ENCODE peak calls at places on chromosomes 7 and 10, in nine cellular contexts. D is RWPE1, L is mesothelial cell of epicardium, H is kidney epithelial cell, R is mucosa of descending colon, C is sigmoid colon, F is mammary epithelial cell, O is breast epithelium, G is GM06990. I is an unnamed sample.

GRCh38 chr7:20359397-20359963 is 28.8 kb downstream of the ITGB8 start:
- DNase-seq in F (peak), R (no peak), H (no peak), O (no peak), L (no peak), C (no peak), G (no peak), D (no peak), I (no peak)

GRCh38 chr7:1940402-1940786 is 270.3 kb downstream of the ELFN1 start:
- DNase-seq in C (peak), D (no peak), F (no peak), H (peak), G (peak), R (peak), L (no peak), O (peak), I (peak)

GRCh38 chr7:25926439-25926838 is 225.6 kb upstream of the NFE2L3 start:
- DNase-seq in C (no peak), G (no peak), H (no peak), O (no peak), R (no peak), L (no peak), F (no peak), D (no peak), I (no peak)

GRCh38 chr7:47795631-47796030 is 152.6 kb downstream of the PKD1L1 start:
- DNase-seq in R (no peak), G (no peak), O (no peak), C (no peak), L (no peak), D (no peak), F (no peak), H (no peak), I (no peak)

GRCh38 chr10:132521466-132522102 is 16.0 kb upstream of the INPP5A start:
- DNase-seq in L (no peak), F (no peak), H (no peak), G (no peak), D (no peak), C (peak), R (peak), O (no peak), I (no peak)

GRCh38 chr10:18224626-18225445 is 84.6 kb downstream of the CACNB2 start:
- DNase-seq in O (no peak), D (no peak), H (no peak), G (no peak), F (no peak), C (peak), R (peak), L (no peak), I (no peak)

GRCh38 chr7:157310676-157311185 is 26.1 kb upstream of the DNAJB6 start:
- DNase-seq in L (no peak), C (no peak), G (no peak), D (no peak), H (no peak), R (no peak), O (peak), F (peak), I (no peak)

GRCh38 chr7:7992502-7992901 is 23.9 kb downstream of the GLCCI1 start:
- DNase-seq in H (no peak), F (peak), R (no peak), G (no peak), D (no peak), L (no peak), O (no peak), C (no peak), I (no peak)

GRCh38 chr7:100430450-100431285 is 1.0 kb downstream of the MEPCE start:
- DNase-seq in L (no peak), R (peak), G (peak), D (peak), F (no peak), C (peak), O (no peak), H (no peak), I (peak)

GRCh38 chr7:1897076-1897860 is 227.2 kb downstream of the ELFN1 start:
- DNase-seq in C (no peak), R (peak), F (no peak), G (no peak), L (no peak), D (no peak), O (no peak), H (no peak), I (no peak)

GRCh38 chr10:129946868-129947267 is 17.2 kb downstream of the EBF3 start:
- DNase-seq in C (peak), D (no peak), L (no peak), O (no peak), F (no peak), R (peak), H (no peak), G (no peak), I (no peak)

GRCh38 chr10:122664501-122664900 is 35.1 kb downstream of the C10orf120 start:
- DNase-seq in C (no peak), R (no peak), O (no peak), F (no peak), D (no peak), H (no peak), G (no peak), L (no peak), I (no peak)

GRCh38 chr7:44574286-44574872 is 671 bp upstream of the DDX56 start:
- DNase-seq in C (no peak), L (no peak), H (no peak), G (no peak), F (no peak), D (no peak), O (no peak), R (no peak), I (no peak)

GRCh38 chr10:5645375-5645774 is 21.0 kb downstream of the ASB13 start:
- DNase-seq in O (peak), F (no peak), H (no peak), L (no peak), D (no peak), R (peak), G (no peak), C (peak), I (no peak)

GRCh38 chr7:129713544-129713943 is 102.0 kb downstream of the NRF1 start:
- DNase-seq in F (no peak), R (no peak), H (no peak), C (no peak), O (no peak), L (no peak), D (no peak), G (no peak), I (no peak)

GRCh38 chr7:151631149-151631967 is 111.7 kb upstream of the RHEB start:
- DNase-seq in F (peak), R (no peak), H (no peak), G (no peak), L (peak), D (peak), C (peak), O (peak), I (no peak)

GRCh38 chr7:134174797-134175261 is 47.7 kb downstream of the LRGUK start:
- DNase-seq in C (no peak), L (no peak), O (no peak), G (peak), F (peak), R (no peak), H (peak), D (peak), I (no peak)

GRCh38 chr7:122885583-122886356 is 490 bp downstream of the CADPS2 start:
- DNase-seq in D (peak), O (no peak), F (peak), R (peak), L (peak), C (peak), G (peak), H (no peak), I (no peak)

GRCh38 chr7:134818568-134819345 is 39.3 kb downstream of the CALD1 start:
- DNase-seq in C (no peak), L (no peak), R (no peak), H (no peak), G (no peak), O (no peak), F (no peak), D (no peak), I (no peak)

GRCh38 chr10:32054087-32054486 is 2.1 kb downstream of the KIF5B start:
- DNase-seq in R (no peak), H (no peak), L (no peak), O (peak), D (no peak), G (no peak), C (peak), F (peak), I (no peak)

DNA sequence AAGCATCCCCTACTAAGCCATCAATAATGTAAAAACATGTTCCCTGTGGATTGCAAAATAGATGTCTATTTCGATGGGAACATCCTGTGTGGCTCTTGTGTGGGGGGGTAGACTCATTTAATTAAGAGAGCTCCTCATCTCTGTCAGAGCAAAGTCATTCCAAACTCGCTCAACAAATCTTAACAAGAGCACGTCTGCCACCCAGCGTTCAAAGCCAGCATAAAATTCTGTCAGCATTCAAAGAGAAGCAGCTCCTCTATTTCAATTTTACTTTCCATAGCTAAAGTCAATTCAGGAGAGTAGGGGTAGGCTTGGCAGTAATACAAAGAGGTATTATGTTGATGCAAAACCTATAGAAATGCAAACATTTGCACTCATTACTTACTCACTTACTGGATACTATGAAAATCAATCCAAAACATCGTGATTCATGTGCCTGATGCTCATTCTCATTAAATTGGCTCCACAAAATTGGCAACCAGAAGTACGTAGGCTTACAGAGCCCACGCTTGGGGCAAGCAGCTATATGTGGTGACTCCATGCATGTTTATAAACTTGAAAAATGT is 114.9 kb downstream of the IPMK start:
- DNase-seq in D (peak), G (no peak), L (no peak), H (no peak), F (peak), O (no peak), C (no peak), R (no peak), I (no peak)
- TF ChIP-seq CTCF in D (peak), G (peak), L (peak), H (peak), F (peak), O (peak), C (no peak), R (no peak), I (peak)

DNA sequence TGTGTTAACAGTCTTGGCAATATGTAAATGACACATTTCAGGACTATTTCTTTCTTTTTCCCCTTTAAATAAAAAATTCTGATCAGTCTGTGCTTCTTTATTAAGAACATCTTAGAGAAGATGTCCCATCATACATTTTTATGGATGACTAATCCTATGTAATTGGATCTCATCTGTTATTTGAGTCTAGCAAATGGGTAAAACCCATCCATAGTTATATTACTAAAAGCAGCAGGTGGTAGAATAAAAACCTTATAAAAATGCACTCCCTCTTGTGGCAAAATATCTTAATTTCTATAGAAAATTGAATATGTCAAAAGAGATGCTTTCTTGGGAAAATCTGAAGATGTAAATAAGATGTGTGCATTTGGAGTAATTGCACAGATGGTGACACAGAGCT is 35.3 kb downstream of the TRRAP start:
- DNase-seq in G (no peak), F (no peak), R (no peak), H (no peak), D (no peak), C (no peak), O (no peak), L (no peak), I (no peak)
- TF ChIP-seq CTCF in G (no peak), F (no peak), R (no peak), H (no peak), D (no peak), C (no peak), O (no peak), L (no peak), I (no peak)

GRCh38 chr10:117148284-117148683 is 10.2 kb upstream of the VAX1 start:
- DNase-seq in H (no peak), R (no peak), F (no peak), G (no peak), L (no peak), O (no peak), D (no peak), C (no peak), I (no peak)

GRCh38 chr10:117158297-117158696 is 20.2 kb upstream of the VAX1 start:
- DNase-seq in L (no peak), R (no peak), G (no peak), H (no peak), F (no peak), D (no peak), C (no peak), O (no peak), I (no peak)

GRCh38 chr10:117152668-117153067 is 14.6 kb upstream of the VAX1 start:
- DNase-seq in G (no peak), O (no peak), C (no peak), L (no peak), D (no peak), H (no peak), R (no peak), F (no peak), I (no peak)
- TF ChIP-seq CTCF in G (no peak), O (no peak), C (no peak), L (no peak), D (no peak), H (no peak), R (no peak), F (no peak), I (no peak)

GRCh38 chr7:142030294-142030693 is 34.6 kb downstream of the MGAM start:
- DNase-seq in H (no peak), F (peak), C (no peak), G (no peak), R (no peak), L (no peak), D (peak), O (no peak), I (no peak)
- TF ChIP-seq CTCF in H (no peak), F (peak), C (no peak), G (no peak), R (no peak), L (no peak), D (no peak), O (no peak), I (no peak)

I was measured in natural killer cell.